ENCODE peak calls at places on chromosomes 5 and 9, in six cellular contexts. L is effector memory CD8-positive, alpha-beta T cell; N is IMR-90; B is breast epithelium; Y is NCI-H1105 treated with DMSO at 0.1 percent for 48 hours; O is activated CD4-positive, alpha-beta T cell treated with anti-CD3 and anti-CD28 coated beads for 48 hours. E is an unnamed sample.

GRCh38 chr9:109914280-109915027 is 134.5 kb downstream of the PALM2AKAP2 start:
- DNase-seq in L (no peak), N (peak), B (no peak), Y (no peak), O (no peak), E (no peak)

GRCh38 chr9:121286973-121287721 is 19.2 kb downstream of the GSN start:
- DNase-seq in L (no peak), N (peak), B (peak), Y (no peak), O (peak), E (no peak)

GRCh38 chr9:126449725-126450443 is 123.3 kb downstream of the MVB12B start:
- DNase-seq in L (no peak), N (no peak), B (no peak), Y (no peak), O (no peak), E (no peak)

GRCh38 chr9:83956288-83957028 is 23.6 kb downstream of the HNRNPK start:
- DNase-seq in L (peak), N (no peak), B (peak), Y (peak), O (peak), E (peak)

GRCh38 chr9:134408389-134408788 is 82.1 kb downstream of the RXRA start:
- DNase-seq in L (no peak), N (no peak), B (no peak), Y (no peak), O (no peak), E (no peak)

GRCh38 chr5:17238521-17239041 is 21.1 kb downstream of the BASP1 start:
- DNase-seq in L (no peak), N (peak), B (no peak), Y (no peak), O (no peak), E (no peak)

GRCh38 chr5:56124885-56125250 is 108.3 kb downstream of the ANKRD55 start:
- DNase-seq in L (no peak), N (no peak), B (no peak), Y (no peak), O (no peak), E (no peak)

GRCh38 chr5:65925601-65926275 is 637 bp upstream of the ERBIN start:
- DNase-seq in L (peak), N (peak), B (peak), Y (peak), O (peak), E (peak)

GRCh38 chr5:168251308-168251707 is 40.1 kb upstream of the WWC1 start:
- DNase-seq in L (no peak), N (no peak), B (no peak), Y (peak), O (no peak), E (no peak)

GRCh38 chr9:83062653-83063527 is at the start of gene RASEF:
- DNase-seq in L (no peak), N (no peak), B (peak), Y (peak), O (no peak), E (peak)

GRCh38 chr9:130692365-130692764 is 1.2 kb upstream of the EXOSC2 start:
- DNase-seq in L (no peak), N (no peak), B (no peak), Y (no peak), O (peak), E (no peak)

GRCh38 chr9:27353405-27354229 is 56.7 kb upstream of the EQTN start:
- DNase-seq in L (no peak), N (no peak), B (no peak), Y (peak), O (no peak), E (peak)

GRCh38 chr9:133226219-133227171 is 17.4 kb upstream of the OBP2B start:
- DNase-seq in L (no peak), N (no peak), B (peak), Y (no peak), O (no peak), E (no peak)

GRCh38 chr5:82278711-82279370 is 687 bp upstream of the RPS23 start:
- DNase-seq in L (no peak), N (no peak), B (no peak), Y (no peak), O (peak), E (no peak)

GRCh38 chr5:67209141-67209771 is 12.7 kb upstream of the CD180 start:
- DNase-seq in L (peak), N (peak), B (peak), Y (peak), O (peak), E (peak)

GRCh38 chr9:134040176-134040565 is 14.9 kb downstream of the BRD3OS start:
- DNase-seq in L (no peak), N (no peak), B (no peak), Y (no peak), O (no peak), E (no peak)

GRCh38 chr5:124605516-124605915 is 140.9 kb downstream of the ZNF608 start:
- DNase-seq in L (no peak), N (peak), B (no peak), Y (no peak), O (no peak), E (no peak)

GRCh38 chr9:96420468-96421219 is 2.5 kb upstream of the ZNF367 start:
- DNase-seq in L (no peak), N (peak), B (no peak), Y (peak), O (peak), E (no peak)

GRCh38 chr5:10194083-10194482 is 55.6 kb downstream of the ATPSCKMT start:
- DNase-seq in L (no peak), N (no peak), B (no peak), Y (no peak), O (no peak), E (no peak)

GRCh38 chr9:70532753-70533152 is 118.3 kb upstream of the KLF9 start:
- DNase-seq in L (no peak), N (no peak), B (no peak), Y (no peak), O (no peak), E (no peak)

GRCh38 chr9:20518735-20519134 is 103.6 kb downstream of the MLLT3 start:
- DNase-seq in L (no peak), N (no peak), B (no peak), Y (no peak), O (no peak), E (no peak)

GRCh38 chr5:114243281-114243982 is 118.4 kb upstream of the KCNN2 start:
- DNase-seq in L (no peak), N (peak), B (no peak), Y (no peak), O (no peak), E (no peak)

GRCh38 chr9:806285-807156 is 35.0 kb upstream of the DMRT1 start:
- DNase-seq in L (no peak), N (peak), B (no peak), Y (peak), O (no peak), E (peak)

GRCh38 chr9:121599872-121600585 is 51.4 kb upstream of the DAB2IP start:
- DNase-seq in L (no peak), N (no peak), B (no peak), Y (peak), O (no peak), E (no peak)